ENCODE peak calls at places on chromosomes 1 and 21, in six cellular contexts. One of them, this sample, is unnamed.
A peak's percentile ranks its signal among the peaks of the same experiment; 100 is the strongest.

GRCh38 chr1:89935235-89935634 is 59.7 kb upstream of the ZNF326 start:
- DNase-seq in CD4-positive, alpha-beta memory T cell: no peak
- DNase-seq in aorta: no peak
- DNase-seq in CD8-positive, alpha-beta memory T cell: no peak
- DNase-seq in tibial artery: no peak
- DNase-seq in thoracic aorta: no peak
- DNase-seq in this sample: no peak

GRCh38 chr1:218467101-218467728 is 122.1 kb downstream of the TGFB2 start:
- DNase-seq in CD4-positive, alpha-beta memory T cell: no peak
- DNase-seq in aorta: no peak
- DNase-seq in CD8-positive, alpha-beta memory T cell: no peak
- DNase-seq in tibial artery: no peak
- DNase-seq in thoracic aorta: no peak
- DNase-seq in this sample: no peak

GRCh38 chr1:25568834-25569598 is 25.6 kb downstream of the LDLRAP1 start:
- DNase-seq in CD4-positive, alpha-beta memory T cell: no peak
- DNase-seq in aorta: no peak
- DNase-seq in CD8-positive, alpha-beta memory T cell: no peak
- DNase-seq in tibial artery: peak; percentile 55
- DNase-seq in thoracic aorta: peak; percentile 46
- DNase-seq in this sample: no peak

GRCh38 chr1:57279909-57280666 is 143.8 kb downstream of the DAB1 start:
- DNase-seq in CD4-positive, alpha-beta memory T cell: no peak
- DNase-seq in aorta: no peak
- DNase-seq in CD8-positive, alpha-beta memory T cell: no peak
- DNase-seq in tibial artery: no peak
- DNase-seq in thoracic aorta: no peak
- DNase-seq in this sample: no peak

GRCh38 chr1:34983700-34984355 is 1.3 kb downstream of the TMEM35B start:
- DNase-seq in CD4-positive, alpha-beta memory T cell: no peak
- DNase-seq in aorta: no peak
- DNase-seq in CD8-positive, alpha-beta memory T cell: peak; percentile 2
- DNase-seq in tibial artery: no peak
- DNase-seq in thoracic aorta: no peak
- DNase-seq in this sample: no peak

GRCh38 chr1:174191255-174191906 is 32.1 kb downstream of the RABGAP1L start:
- DNase-seq in CD4-positive, alpha-beta memory T cell: no peak
- DNase-seq in aorta: no peak
- DNase-seq in CD8-positive, alpha-beta memory T cell: no peak
- DNase-seq in tibial artery: no peak
- DNase-seq in thoracic aorta: no peak
- DNase-seq in this sample: no peak

GRCh38 chr1:117341123-117341522 is 26.1 kb upstream of the MAN1A2 start:
- DNase-seq in CD4-positive, alpha-beta memory T cell: no peak
- DNase-seq in aorta: no peak
- DNase-seq in CD8-positive, alpha-beta memory T cell: no peak
- DNase-seq in tibial artery: no peak
- DNase-seq in thoracic aorta: no peak
- DNase-seq in this sample: no peak

GRCh38 chr1:18104546-18105100 is 3.0 kb upstream of the IGSF21 start:
- DNase-seq in CD4-positive, alpha-beta memory T cell: no peak
- DNase-seq in aorta: no peak
- DNase-seq in CD8-positive, alpha-beta memory T cell: no peak
- DNase-seq in tibial artery: no peak
- DNase-seq in thoracic aorta: no peak
- DNase-seq in this sample: no peak

GRCh38 chr1:177385760-177386698 is 215.3 kb downstream of the BRINP2 start:
- DNase-seq in CD4-positive, alpha-beta memory T cell: no peak
- DNase-seq in aorta: no peak
- DNase-seq in CD8-positive, alpha-beta memory T cell: no peak
- DNase-seq in tibial artery: no peak
- DNase-seq in thoracic aorta: no peak
- DNase-seq in this sample: no peak

GRCh38 chr1:181079382-181079781 is 9.1 kb upstream of the IER5 start:
- DNase-seq in CD4-positive, alpha-beta memory T cell: no peak
- DNase-seq in aorta: no peak
- DNase-seq in CD8-positive, alpha-beta memory T cell: no peak
- DNase-seq in tibial artery: no peak
- DNase-seq in thoracic aorta: no peak
- DNase-seq in this sample: no peak

GRCh38 chr1:172401907-172402306 is 18.6 kb upstream of the C1orf105 start:
- DNase-seq in CD4-positive, alpha-beta memory T cell: no peak
- DNase-seq in aorta: no peak
- DNase-seq in CD8-positive, alpha-beta memory T cell: no peak
- DNase-seq in tibial artery: no peak
- DNase-seq in thoracic aorta: no peak
- DNase-seq in this sample: no peak

GRCh38 chr1:222644649-222645005 is 26.7 kb downstream of the MIA3 start:
- DNase-seq in CD4-positive, alpha-beta memory T cell: no peak
- DNase-seq in aorta: no peak
- DNase-seq in CD8-positive, alpha-beta memory T cell: no peak
- DNase-seq in tibial artery: no peak
- DNase-seq in thoracic aorta: no peak
- DNase-seq in this sample: no peak

GRCh38 chr1:208219659-208220282 is 24.4 kb downstream of the PLXNA2 start:
- DNase-seq in CD4-positive, alpha-beta memory T cell: no peak
- DNase-seq in aorta: peak; percentile 84
- DNase-seq in CD8-positive, alpha-beta memory T cell: no peak
- DNase-seq in tibial artery: peak; percentile 66
- DNase-seq in thoracic aorta: no peak
- DNase-seq in this sample: peak; percentile 88

GRCh38 chr1:237884237-237884636 is 6.5 kb downstream of the ZP4 start:
- DNase-seq in CD4-positive, alpha-beta memory T cell: no peak
- DNase-seq in aorta: no peak
- DNase-seq in CD8-positive, alpha-beta memory T cell: no peak
- DNase-seq in tibial artery: no peak
- DNase-seq in thoracic aorta: no peak
- DNase-seq in this sample: no peak

GRCh38 chr1:162720996-162721395 is 69.5 kb upstream of the HSD17B7 start:
- DNase-seq in CD4-positive, alpha-beta memory T cell: no peak
- DNase-seq in aorta: peak; percentile 47
- DNase-seq in CD8-positive, alpha-beta memory T cell: no peak
- DNase-seq in tibial artery: no peak
- DNase-seq in thoracic aorta: no peak
- DNase-seq in this sample: no peak

GRCh38 chr21:26966978-26967913 is at the start of gene ADAMTS5:
- DNase-seq in CD4-positive, alpha-beta memory T cell: no peak
- DNase-seq in aorta: peak; percentile 66
- DNase-seq in CD8-positive, alpha-beta memory T cell: no peak
- DNase-seq in tibial artery: peak; percentile 59
- DNase-seq in thoracic aorta: no peak
- DNase-seq in this sample: peak; percentile 87

GRCh38 chr1:7435276-7436055 is 335.6 kb upstream of the VAMP3 start:
- DNase-seq in CD4-positive, alpha-beta memory T cell: no peak
- DNase-seq in aorta: peak; percentile 33
- DNase-seq in CD8-positive, alpha-beta memory T cell: no peak
- DNase-seq in tibial artery: no peak
- DNase-seq in thoracic aorta: no peak
- DNase-seq in this sample: peak; percentile 47

GRCh38 chr21:45330075-45330781 is 42.5 kb upstream of the POFUT2 start:
- DNase-seq in CD4-positive, alpha-beta memory T cell: no peak
- DNase-seq in aorta: peak; percentile 59
- DNase-seq in CD8-positive, alpha-beta memory T cell: no peak
- DNase-seq in tibial artery: no peak
- DNase-seq in thoracic aorta: no peak
- DNase-seq in this sample: peak; percentile 93

GRCh38 chr1:63861055-63861691 is 87.4 kb downstream of the ROR1 start:
- DNase-seq in CD4-positive, alpha-beta memory T cell: no peak
- DNase-seq in aorta: no peak
- DNase-seq in CD8-positive, alpha-beta memory T cell: no peak
- DNase-seq in tibial artery: peak; percentile 35
- DNase-seq in thoracic aorta: no peak
- DNase-seq in this sample: no peak

GRCh38 chr1:25543425-25544242 is at the start of gene LDLRAP1:
- DNase-seq in CD4-positive, alpha-beta memory T cell: peak; percentile 51
- DNase-seq in aorta: peak; percentile 82
- DNase-seq in CD8-positive, alpha-beta memory T cell: peak; percentile 59
- DNase-seq in tibial artery: peak; percentile 62
- DNase-seq in thoracic aorta: no peak
- DNase-seq in this sample: peak; percentile 93

GRCh38 chr1:87197156-87197555 is 131.5 kb upstream of the LMO4 start:
- DNase-seq in CD4-positive, alpha-beta memory T cell: no peak
- DNase-seq in aorta: no peak
- DNase-seq in CD8-positive, alpha-beta memory T cell: no peak
- DNase-seq in tibial artery: no peak
- DNase-seq in thoracic aorta: no peak
- DNase-seq in this sample: no peak

GRCh38 chr1:183228650-183229220 is 42.7 kb downstream of the LAMC2 start:
- DNase-seq in CD4-positive, alpha-beta memory T cell: no peak
- DNase-seq in aorta: no peak
- DNase-seq in CD8-positive, alpha-beta memory T cell: no peak
- DNase-seq in tibial artery: no peak
- DNase-seq in thoracic aorta: no peak
- DNase-seq in this sample: no peak

GRCh38 chr1:79441243-79441642 is 434.7 kb upstream of the ADGRL4 start:
- DNase-seq in CD4-positive, alpha-beta memory T cell: no peak
- DNase-seq in aorta: no peak
- DNase-seq in CD8-positive, alpha-beta memory T cell: no peak
- DNase-seq in tibial artery: no peak
- DNase-seq in thoracic aorta: no peak
- DNase-seq in this sample: no peak

GRCh38 chr1:201147396-201148015 is 6.8 kb downstream of the TMEM9 start:
- DNase-seq in CD4-positive, alpha-beta memory T cell: no peak
- DNase-seq in aorta: no peak
- DNase-seq in CD8-positive, alpha-beta memory T cell: no peak
- DNase-seq in tibial artery: no peak
- DNase-seq in thoracic aorta: no peak
- DNase-seq in this sample: peak; percentile 19

GRCh38 chr1:186643600-186643999 is 36.6 kb downstream of the PTGS2 start:
- DNase-seq in CD4-positive, alpha-beta memory T cell: no peak
- DNase-seq in aorta: no peak
- DNase-seq in CD8-positive, alpha-beta memory T cell: no peak
- DNase-seq in tibial artery: no peak
- DNase-seq in thoracic aorta: no peak
- DNase-seq in this sample: no peak

GRCh38 chr1:184189361-184189760 is 137.8 kb downstream of the TSEN15 start:
- DNase-seq in CD4-positive, alpha-beta memory T cell: no peak
- DNase-seq in aorta: no peak
- DNase-seq in CD8-positive, alpha-beta memory T cell: no peak
- DNase-seq in tibial artery: no peak
- DNase-seq in thoracic aorta: no peak
- DNase-seq in this sample: no peak

GRCh38 chr1:30423570-30423969 is 299.8 kb downstream of the MATN1 start:
- DNase-seq in CD4-positive, alpha-beta memory T cell: no peak
- DNase-seq in aorta: no peak
- DNase-seq in CD8-positive, alpha-beta memory T cell: no peak
- DNase-seq in tibial artery: no peak
- DNase-seq in thoracic aorta: no peak
- DNase-seq in this sample: no peak

DNA sequence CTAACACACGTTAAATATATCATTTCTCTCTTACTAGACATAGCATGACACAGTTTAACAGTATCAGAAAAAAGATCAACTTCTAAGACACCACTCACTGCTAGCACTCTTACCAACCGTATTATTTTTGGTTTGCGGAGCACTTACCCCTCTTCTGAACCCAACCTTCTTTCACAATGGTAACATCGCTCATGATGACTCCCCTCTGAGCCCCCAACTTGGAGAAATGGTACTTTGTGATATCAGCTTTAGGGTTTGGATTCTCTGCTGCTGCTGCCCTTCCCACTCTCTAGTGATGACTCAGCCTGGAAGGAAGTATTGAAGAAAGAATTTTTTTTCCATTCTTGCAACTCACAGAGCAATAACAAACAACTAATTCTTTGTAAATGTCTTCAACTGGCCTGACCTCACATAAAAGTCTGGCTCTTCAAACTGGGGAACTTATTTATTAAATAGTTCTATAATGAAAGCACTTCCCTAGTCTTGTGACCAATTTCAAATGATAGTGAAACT is 7.0 kb downstream of the AKT3 start:
- DNase-seq in CD4-positive, alpha-beta memory T cell: peak; percentile 20
- DNase-seq in aorta: no peak
- DNase-seq in CD8-positive, alpha-beta memory T cell: no peak
- DNase-seq in tibial artery: no peak
- DNase-seq in thoracic aorta: no peak
- DNase-seq in this sample: no peak
- H3K4me3 ChIP-seq in CD4-positive, alpha-beta memory T cell: no peak overlapping the region
- H3K4me3 ChIP-seq in aorta: no peak overlapping the region
- H3K4me3 ChIP-seq in CD8-positive, alpha-beta memory T cell: no peak overlapping the region
- H3K4me3 ChIP-seq in tibial artery: no peak overlapping the region
- H3K4me3 ChIP-seq in thoracic aorta: peak overlapping the region; percentile 27
- H3K4me3 ChIP-seq in this sample: no peak overlapping the region

DNA sequence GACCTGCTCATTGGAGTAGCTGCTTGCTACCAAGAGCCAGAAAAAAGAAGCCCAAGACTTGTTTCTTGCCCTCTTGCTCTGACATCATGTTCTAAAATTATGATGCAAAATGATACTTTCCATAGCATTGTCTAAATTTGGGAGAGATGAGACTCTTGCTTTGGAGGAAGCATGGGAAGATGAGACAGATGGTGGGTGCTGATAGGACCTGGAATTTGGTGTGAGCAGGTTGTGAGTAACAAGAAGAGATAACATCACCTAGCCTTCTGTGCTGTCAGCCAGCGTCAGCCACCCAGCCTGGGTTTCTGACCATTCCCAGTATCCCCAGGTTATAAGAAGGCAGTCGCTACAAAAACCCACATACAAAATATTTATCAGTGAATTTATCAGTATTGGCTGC is 67.1 kb upstream of the GCLM start:
- DNase-seq in CD4-positive, alpha-beta memory T cell: no peak
- DNase-seq in aorta: no peak
- DNase-seq in CD8-positive, alpha-beta memory T cell: no peak
- DNase-seq in tibial artery: no peak
- DNase-seq in thoracic aorta: no peak
- DNase-seq in this sample: peak; percentile 22
- H3K27ac ChIP-seq in CD4-positive, alpha-beta memory T cell: no peak overlapping the region
- H3K27ac ChIP-seq in aorta: no peak overlapping the region
- H3K27ac ChIP-seq in CD8-positive, alpha-beta memory T cell: no peak overlapping the region
- H3K27ac ChIP-seq in tibial artery: no peak overlapping the region
- H3K27ac ChIP-seq in thoracic aorta: no peak overlapping the region
- H3K27ac ChIP-seq in this sample: no peak overlapping the region

DNA sequence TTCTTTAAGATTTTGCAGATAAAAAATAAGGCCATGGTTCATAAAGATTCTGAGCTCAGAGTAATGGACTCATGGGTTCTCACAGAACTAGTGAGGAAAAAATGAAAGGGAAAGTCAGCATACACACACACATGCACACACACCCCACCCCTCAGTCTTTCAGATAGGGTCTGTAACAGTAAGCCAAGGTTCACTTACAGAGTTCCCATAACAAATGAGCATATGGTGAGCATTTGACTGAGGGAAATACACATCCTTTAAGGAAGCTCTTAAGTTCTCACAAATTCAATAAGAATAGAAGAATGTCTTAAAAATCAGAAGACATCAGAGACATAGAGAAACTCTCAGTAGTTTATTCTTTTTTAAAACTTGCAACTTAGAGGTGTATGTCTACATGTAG is 57.9 kb downstream of the NTMT2 start:
- DNase-seq in CD4-positive, alpha-beta memory T cell: no peak
- DNase-seq in aorta: no peak
- DNase-seq in CD8-positive, alpha-beta memory T cell: no peak
- DNase-seq in tibial artery: no peak
- DNase-seq in thoracic aorta: no peak
- DNase-seq in this sample: no peak
- H3K4me3 ChIP-seq in CD4-positive, alpha-beta memory T cell: no peak overlapping the region
- H3K4me3 ChIP-seq in aorta: no peak overlapping the region
- H3K4me3 ChIP-seq in CD8-positive, alpha-beta memory T cell: no peak overlapping the region
- H3K4me3 ChIP-seq in tibial artery: no peak overlapping the region
- H3K4me3 ChIP-seq in thoracic aorta: no peak overlapping the region
- H3K4me3 ChIP-seq in this sample: no peak overlapping the region

GRCh38 chr1:114755006-114755936 is 2.5 kb downstream of the CSDE1 start:
- DNase-seq in CD4-positive, alpha-beta memory T cell: no peak
- DNase-seq in aorta: no peak
- DNase-seq in CD8-positive, alpha-beta memory T cell: no peak
- DNase-seq in tibial artery: no peak
- DNase-seq in thoracic aorta: no peak
- DNase-seq in this sample: no peak
- H3K27ac ChIP-seq in CD4-positive, alpha-beta memory T cell: peak overlapping the region; percentile 100
- H3K27ac ChIP-seq in aorta: no peak overlapping the region
- H3K27ac ChIP-seq in CD8-positive, alpha-beta memory T cell: peak overlapping the region; percentile 21
- H3K27ac ChIP-seq in tibial artery: peak overlapping the region; percentile 4
- H3K27ac ChIP-seq in thoracic aorta: no peak overlapping the region
- H3K27ac ChIP-seq in this sample: no peak overlapping the region

GRCh38 chr1:211381481-211382181 is 55.0 kb downstream of the TRAF5 start:
- DNase-seq in CD4-positive, alpha-beta memory T cell: no peak
- DNase-seq in aorta: no peak
- DNase-seq in CD8-positive, alpha-beta memory T cell: no peak
- DNase-seq in tibial artery: no peak
- DNase-seq in thoracic aorta: no peak
- DNase-seq in this sample: no peak
- H3K4me3 ChIP-seq in CD4-positive, alpha-beta memory T cell: no peak overlapping the region
- H3K4me3 ChIP-seq in aorta: peak overlapping the region; percentile 91
- H3K4me3 ChIP-seq in CD8-positive, alpha-beta memory T cell: no peak overlapping the region
- H3K4me3 ChIP-seq in tibial artery: peak overlapping the region; percentile 66
- H3K4me3 ChIP-seq in thoracic aorta: peak overlapping the region; percentile 85
- H3K4me3 ChIP-seq in this sample: peak overlapping the region; percentile 82

This sample was measured in kidney.